ENCODE peak calls at places on chromosomes 11 and 22, in ten cellular contexts. X, V, I, C, Q, Z, D, N, W and L are unnamed samples.

GRCh38 chr11:1746516-1746931 is 3.9 kb downstream of the IFITM10 start:
- DNase-seq in C (no peak), V (no peak), I (no peak), N (no peak), W (no peak), D (peak), Z (peak), X (no peak), Q (peak), L (no peak)

GRCh38 chr11:16871368-16871767 is 132.9 kb downstream of the C11orf58 start:
- DNase-seq in W (no peak), Z (no peak), N (no peak), X (no peak), C (no peak), Q (no peak), I (no peak), D (no peak), V (no peak), L (no peak)

GRCh38 chr11:502288-503178 is 4.5 kb downstream of the RNH1 start:
- DNase-seq in Z (no peak), N (no peak), Q (no peak), V (no peak), D (no peak), X (no peak), W (no peak), C (no peak), I (no peak), L (no peak)

GRCh38 chr11:26896716-26897115 is 97.2 kb upstream of the FIBIN start:
- DNase-seq in Q (no peak), W (no peak), N (no peak), D (no peak), V (no peak), I (no peak), Z (no peak), X (no peak), C (no peak), L (no peak)

GRCh38 chr11:65662247-65662801 is 392 bp downstream of the RELA start:
- DNase-seq in W (no peak), Z (no peak), X (no peak), D (peak), Q (no peak), N (no peak), I (no peak), C (peak), V (no peak), L (no peak)

GRCh38 chr11:127395034-127395433 is 394.5 kb upstream of the KIRREL3 start:
- DNase-seq in I (peak), Z (no peak), X (no peak), N (no peak), Q (no peak), V (no peak), C (no peak), W (no peak), D (peak), L (no peak)

GRCh38 chr11:48170176-48170839 is 46.3 kb upstream of the OR4B1 start:
- DNase-seq in W (no peak), Z (no peak), C (peak), D (no peak), N (no peak), I (no peak), V (no peak), X (no peak), Q (no peak), L (no peak)

GRCh38 chr11:22763166-22763565 is 66.4 kb downstream of the SVIP start:
- DNase-seq in N (no peak), X (no peak), V (no peak), Z (no peak), Q (no peak), D (no peak), C (no peak), W (no peak), I (no peak), L (no peak)

GRCh38 chr11:43852057-43852636 is 28.5 kb upstream of the ALKBH3 start:
- DNase-seq in N (peak), Q (peak), C (peak), I (peak), Z (peak), V (peak), D (peak), W (peak), X (no peak), L (no peak)

GRCh38 chr11:30128269-30128932 is 102.4 kb upstream of the FSHB start:
- DNase-seq in W (no peak), C (peak), D (peak), N (no peak), X (no peak), Z (peak), V (peak), Q (no peak), I (peak), L (no peak)

GRCh38 chr22:35961480-35961902 is 67.1 kb downstream of the RBFOX2 start:
- DNase-seq in D (peak), I (peak), V (peak), N (peak), X (peak), W (no peak), Z (peak), Q (no peak), C (peak), L (no peak)

GRCh38 chr11:11349870-11350325 is 3.2 kb downstream of the CSNK2A3 start:
- DNase-seq in Z (no peak), D (peak), Q (no peak), W (no peak), I (peak), V (peak), C (peak), X (no peak), N (no peak), L (no peak)

GRCh38 chr11:46649180-46649738 is 31.9 kb downstream of the ATG13 start:
- DNase-seq in C (peak), N (no peak), Z (peak), D (peak), W (no peak), Q (no peak), X (peak), V (peak), I (peak), L (no peak)

GRCh38 chr11:779120-779954 is 2.0 kb upstream of the GATD1 start:
- DNase-seq in Z (no peak), D (no peak), W (no peak), V (no peak), C (no peak), X (no peak), Q (no peak), N (peak), I (no peak), L (no peak)

GRCh38 chr22:24563246-24563645 is 7.4 kb downstream of the SNRPD3 start:
- DNase-seq in N (no peak), C (no peak), Z (no peak), I (no peak), D (no peak), Q (no peak), V (no peak), W (no peak), X (no peak), L (no peak)

GRCh38 chr11:134901955-134902707 is 490.1 kb upstream of the B3GAT1 start:
- DNase-seq in V (no peak), X (no peak), Z (no peak), N (no peak), D (no peak), C (no peak), W (no peak), I (no peak), Q (no peak), L (no peak)

GRCh38 chr11:130718118-130718517 is 198.2 kb downstream of the SNX19 start:
- DNase-seq in Z (no peak), W (no peak), I (no peak), X (no peak), V (no peak), D (no peak), Q (no peak), N (no peak), C (no peak), L (no peak)

GRCh38 chr22:25759825-25760231 is 17.8 kb downstream of the MYO18B start:
- DNase-seq in I (no peak), C (peak), D (no peak), V (peak), Q (no peak), Z (peak), W (no peak), X (peak), N (no peak), L (no peak)

GRCh38 chr11:118161786-118162185 is 9.2 kb upstream of the SCN4B start:
- DNase-seq in C (no peak), Q (no peak), V (no peak), Z (no peak), W (no peak), N (no peak), I (no peak), D (no peak), X (no peak), L (no peak)

GRCh38 chr22:29985912-29986311 is 94.4 kb upstream of the HORMAD2 start:
- DNase-seq in C (no peak), Z (no peak), D (no peak), W (no peak), X (no peak), I (no peak), N (no peak), Q (no peak), V (no peak), L (no peak)

GRCh38 chr22:41157083-41157482 is 48.0 kb upstream of the L3MBTL2 start:
- DNase-seq in I (no peak), Z (no peak), W (no peak), C (no peak), D (no peak), N (no peak), V (no peak), Q (no peak), X (no peak), L (no peak)

GRCh38 chr11:17014321-17014773 is at the start of gene PLEKHA7:
- DNase-seq in I (no peak), X (no peak), V (no peak), Z (no peak), W (peak), N (no peak), D (no peak), Q (no peak), C (no peak), L (no peak)

GRCh38 chr11:10694481-10695239 is 1.1 kb upstream of the IRAG1 start:
- DNase-seq in V (no peak), N (no peak), Z (no peak), X (no peak), D (no peak), I (no peak), Q (no peak), C (peak), W (no peak), L (no peak)

GRCh38 chr11:120125005-120125404 is 12.9 kb downstream of the TRIM29 start:
- DNase-seq in V (no peak), Q (no peak), I (no peak), X (no peak), N (no peak), D (peak), Z (peak), W (no peak), C (peak), L (no peak)

GRCh38 chr11:116217006-116217405 is 555.8 kb downstream of the BUD13 start:
- DNase-seq in W (no peak), X (no peak), Q (no peak), I (peak), N (no peak), Z (peak), D (peak), V (peak), C (peak), L (no peak)

GRCh38 chr22:36376265-36376664 is 11.5 kb downstream of the MYH9 start:
- DNase-seq in V (no peak), N (no peak), I (no peak), Q (no peak), Z (no peak), D (no peak), X (no peak), C (no peak), W (no peak), L (no peak)

GRCh38 chr11:74318241-74318932 is 6.9 kb upstream of the P4HA3 start:
- DNase-seq in X (no peak), C (peak), I (no peak), D (peak), Z (no peak), V (no peak), W (no peak), Q (no peak), N (no peak), L (no peak)

GRCh38 chr11:116062129-116062525 is 557.9 kb upstream of the CADM1 start:
- DNase-seq in Q (no peak), W (no peak), Z (no peak), V (no peak), N (no peak), D (peak), X (no peak), I (no peak), C (no peak), L (no peak)

GRCh38 chr22:39184586-39185577 is 32.4 kb upstream of the CBX7 start:
- DNase-seq in V (peak), D (peak), Q (no peak), I (no peak), Z (no peak), N (no peak), C (no peak), W (no peak), X (no peak), L (no peak)

GRCh38 chr11:109984634-109985289 is 108.4 kb upstream of the ZC3H12C start:
- DNase-seq in W (no peak), N (no peak), D (no peak), C (no peak), Z (no peak), I (no peak), X (no peak), V (no peak), Q (no peak), L (no peak)

GRCh38 chr11:67290801-67291200 is 1.7 kb downstream of the ANKRD13D start:
- DNase-seq in D (no peak), N (no peak), Q (no peak), X (no peak), Z (no peak), C (peak), V (peak), I (no peak), W (no peak), L (no peak)

GRCh38 chr11:102614485-102614884 is 10.6 kb downstream of the MMP20 start:
- DNase-seq in I (no peak), C (no peak), D (no peak), N (no peak), W (no peak), V (no peak), Q (no peak), X (no peak), Z (no peak), L (no peak)
- TF ChIP-seq CTCF in I (no peak), C (no peak), D (no peak), N (no peak), W (no peak), V (no peak), Q (no peak), X (no peak), Z (no peak), L (no peak)

DNA sequence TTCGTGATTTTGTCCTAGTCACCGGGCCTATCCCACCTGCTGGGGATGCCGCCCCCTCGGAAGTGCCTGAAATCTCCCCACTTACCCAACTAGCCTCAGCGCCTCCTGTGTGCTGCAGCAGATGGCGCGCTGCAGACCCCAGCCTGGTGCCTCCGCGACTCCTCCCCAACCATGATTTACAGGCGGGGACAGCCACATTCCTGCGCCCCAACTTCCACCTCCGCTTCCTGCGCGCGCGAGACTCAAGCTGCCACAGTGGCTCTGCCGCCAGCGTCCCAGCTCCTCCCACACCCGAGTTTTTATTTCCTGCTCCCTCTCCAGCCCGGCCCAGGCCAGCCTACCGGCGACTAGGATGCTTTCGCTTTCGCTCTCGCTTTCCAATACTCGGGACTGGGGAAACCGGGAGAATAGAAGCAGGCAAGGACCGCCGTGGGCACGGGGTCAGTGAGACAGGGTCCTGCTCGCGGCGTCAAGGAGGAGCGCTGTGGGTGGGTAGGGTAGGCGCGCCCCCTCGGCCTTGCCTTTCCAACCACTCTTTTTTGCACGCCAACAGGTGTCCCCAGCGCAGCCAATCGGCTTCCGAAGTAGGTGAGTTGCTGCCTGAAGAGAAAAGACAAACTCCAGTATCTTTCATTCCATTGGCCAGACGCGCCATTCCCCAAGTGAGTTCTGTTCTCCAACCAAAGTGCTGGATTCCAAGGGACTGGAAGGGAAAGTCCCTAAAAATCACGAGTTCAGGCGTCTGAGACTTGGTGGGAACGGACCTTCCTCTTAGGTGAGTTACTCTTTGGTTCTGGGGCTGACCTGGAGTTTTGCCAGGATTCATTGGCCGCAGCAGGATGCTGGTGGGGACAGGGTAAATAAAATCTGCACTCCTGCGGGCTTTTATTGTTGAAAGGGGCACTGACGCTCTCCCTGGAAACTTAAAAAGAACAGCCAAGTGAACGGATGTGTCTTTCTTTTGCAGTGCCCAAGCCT is at the start of gene FAM111A:
- DNase-seq in X (peak), Z (peak), V (peak), N (peak), Q (peak), I (peak), D (peak), W (peak), C (peak), L (peak)
- TF ChIP-seq CTCF in X (no peak), Z (peak), V (peak), N (peak), Q (no peak), I (no peak), D (peak), W (peak), C (no peak), L (no peak)

DNA sequence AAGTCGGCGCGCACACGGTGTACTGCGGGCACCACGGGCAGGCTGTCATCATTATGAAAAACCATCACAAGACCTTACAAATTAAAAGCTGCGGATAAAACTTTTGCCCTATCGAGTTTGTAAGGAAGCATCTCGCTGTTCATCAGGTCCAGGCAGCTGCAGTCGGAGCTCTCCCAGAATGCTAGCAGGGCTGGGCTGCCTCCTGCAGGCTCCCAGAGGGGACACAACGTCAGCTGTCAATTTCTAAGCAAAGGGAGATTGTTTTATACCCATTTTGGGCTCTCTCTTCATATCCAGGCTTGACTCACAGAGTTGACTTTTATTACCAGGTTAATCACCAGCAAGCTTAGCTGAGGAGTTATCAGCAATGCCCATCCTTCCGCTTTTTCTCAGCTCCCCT is 375.1 kb downstream of the OPCML start:
- DNase-seq in D (no peak), X (no peak), I (peak), V (no peak), W (peak), C (no peak), Q (no peak), N (no peak), Z (no peak), L (no peak)
- TF ChIP-seq CTCF in D (no peak), X (no peak), I (no peak), V (no peak), W (peak), C (no peak), Q (no peak), N (peak), Z (no peak), L (no peak)

DNA sequence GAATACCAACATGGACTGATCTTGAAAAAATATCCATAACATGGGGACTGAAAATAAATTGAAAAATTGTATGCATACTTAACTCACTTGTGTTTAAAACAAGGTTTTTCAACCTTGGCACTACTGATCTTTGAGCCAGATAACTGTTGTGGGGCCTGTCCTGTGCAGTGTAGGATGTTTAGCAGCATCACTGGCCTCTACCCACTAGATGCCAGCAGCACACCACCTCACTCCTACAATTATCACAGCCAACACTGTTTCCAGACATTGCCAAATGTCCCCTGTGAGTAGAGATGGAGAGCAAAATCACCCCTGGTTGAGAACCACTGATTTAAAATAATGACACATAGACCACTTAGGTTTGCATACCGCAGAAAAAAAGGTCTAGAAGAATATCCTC is 45.0 kb upstream of the SLC1A2 start:
- DNase-seq in Z (peak), C (no peak), Q (no peak), D (no peak), X (no peak), N (no peak), I (no peak), V (no peak), W (no peak), L (no peak)
- TF ChIP-seq CTCF in Z (peak), C (peak), Q (no peak), D (no peak), X (no peak), N (peak), I (no peak), V (peak), W (peak), L (no peak)

GRCh38 chr22:27825174-27825573 is 23.6 kb upstream of the MN1 start:
- DNase-seq in Z (no peak), V (no peak), X (no peak), Q (no peak), N (peak), D (no peak), I (peak), C (peak), W (peak), L (no peak)
- TF ChIP-seq CTCF in Z (peak), V (peak), X (no peak), Q (no peak), N (peak), D (no peak), I (peak), C (peak), W (peak), L (no peak)

GRCh38 chr22:31399211-31400022 is at the start of gene DRG1:
- DNase-seq in D (peak), I (peak), Q (peak), Z (peak), V (peak), C (peak), X (peak), N (peak), W (peak), L (peak)
- TF ChIP-seq CTCF in D (peak), I (peak), Q (no peak), Z (no peak), V (no peak), C (no peak), X (no peak), N (no peak), W (no peak), L (no peak)

GRCh38 chr11:93199616-93200015 is 1.8 kb upstream of the SLC36A4 start:
- DNase-seq in D (no peak), Z (no peak), C (no peak), W (no peak), I (no peak), Q (no peak), X (no peak), N (no peak), V (no peak), L (no peak)

GRCh38 chr11:93198221-93198650 is 445 bp upstream of the SLC36A4 start:
- DNase-seq in N (no peak), Q (no peak), X (no peak), W (no peak), Z (peak), I (no peak), D (no peak), C (peak), V (peak), L (no peak)

GRCh38 chr11:93197383-93198220 is at the start of gene SLC36A4:
- DNase-seq in I (peak), Q (peak), N (peak), X (peak), W (peak), C (peak), Z (peak), D (peak), V (peak), L (peak)

GRCh38 chr11:93194673-93195291 is 3.0 kb downstream of the SLC36A4 start:
- DNase-seq in Q (no peak), Z (no peak), C (no peak), W (no peak), V (no peak), D (no peak), X (no peak), N (no peak), I (no peak), L (no peak)

GRCh38 chr11:93196816-93197382 is 892 bp downstream of the SLC36A4 start:
- DNase-seq in V (no peak), W (no peak), N (no peak), I (no peak), D (no peak), Q (no peak), X (no peak), C (peak), Z (no peak), L (no peak)
- TF ChIP-seq CTCF in V (peak), W (peak), N (no peak), I (peak), D (peak), Q (peak), X (peak), C (peak), Z (peak), L (no peak)

DNA sequence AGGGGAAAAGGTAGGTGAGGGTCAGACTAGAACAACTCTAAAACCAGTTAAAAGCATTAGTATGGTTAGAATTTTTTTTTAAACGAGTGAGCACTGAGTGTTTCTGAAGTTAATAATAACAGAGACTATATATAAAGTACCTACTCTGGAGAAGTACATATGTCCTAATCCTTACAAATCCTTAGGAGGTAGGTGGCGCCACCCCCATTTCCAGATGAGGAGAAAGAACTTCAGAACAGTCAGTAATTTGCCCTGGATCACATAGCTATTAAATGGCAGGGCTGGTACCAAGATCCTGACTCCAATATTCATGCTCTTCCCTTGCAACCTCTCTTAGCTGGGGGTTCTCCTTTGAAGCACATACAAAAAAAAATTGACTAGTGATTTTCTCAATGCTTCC is 80.5 kb downstream of the CLPB start:
- DNase-seq in D (no peak), C (peak), I (no peak), V (peak), Q (no peak), N (peak), W (no peak), X (no peak), Z (peak), L (no peak)
- TF ChIP-seq CTCF in D (no peak), C (peak), I (no peak), V (peak), Q (no peak), N (peak), W (peak), X (no peak), Z (peak), L (no peak)